ENCODE peak calls at places on chromosomes 3 and 15, in ten cellular contexts. X is fibroblast of mammary gland, U is AG04450, D is adrenal gland, Q is spleen, K is NB4, B is AG09309, T is heart left ventricle, S is left lung, N is PC-9. F is an unnamed sample.

GRCh38 chr3:97970131-97970530 is 2.1 kb downstream of the RIOX2 start:
- DNase-seq in S (no peak), Q (no peak), D (no peak), T (no peak), U (no peak), X (peak; percentile 63), B (no peak), N (no peak), K (no peak), F (no peak)

GRCh38 chr3:157405457-157405856 is 31.2 kb upstream of the PTX3 start:
- DNase-seq in X (peak; percentile 80), D (no peak), U (peak; percentile 24), B (no peak), T (no peak), Q (no peak), N (no peak), S (no peak), K (no peak), F (peak; percentile 76)

GRCh38 chr3:10322355-10322715 is 1.4 kb upstream of the SEC13 start:
- DNase-seq in B (no peak), U (no peak), X (no peak), S (no peak), N (no peak), T (no peak), D (no peak), K (peak; percentile 59), Q (no peak), F (peak; percentile 13)

GRCh38 chr3:108509263-108509662 is 1.1 kb downstream of the MYH15 start:
- DNase-seq in X (peak; percentile 16), S (no peak), B (no peak), D (no peak), U (no peak), K (no peak), N (no peak), T (no peak), Q (no peak), F (no peak)

GRCh38 chr15:80581976-80582375 is 113.1 kb upstream of the ABHD17C start:
- DNase-seq in X (peak; percentile 44), S (no peak), N (peak; percentile 55), B (no peak), D (peak; percentile 71), U (no peak), K (no peak), T (no peak), Q (no peak), F (no peak)

GRCh38 chr3:190728574-190729246 is 133.8 kb downstream of the GMNC start:
- DNase-seq in T (no peak), Q (no peak), S (no peak), B (peak; percentile 43), D (no peak), X (peak; percentile 42), N (no peak), U (no peak), K (peak; percentile 82), F (peak; percentile 57)

GRCh38 chr15:79090487-79091203 is at the start of gene RASGRF1:
- DNase-seq in N (no peak), U (no peak), D (no peak), K (no peak), T (no peak), B (no peak), Q (no peak), X (peak; percentile 2), S (no peak), F (peak; percentile 4)

GRCh38 chr3:158420654-158421396 is 150.2 kb upstream of the MLF1 start:
- DNase-seq in B (peak; percentile 21), D (no peak), Q (no peak), N (no peak), S (no peak), T (no peak), K (no peak), U (peak; percentile 39), X (peak; percentile 83), F (peak; percentile 84)

GRCh38 chr3:46845860-46846623 is 17.2 kb downstream of the MYL3 start:
- DNase-seq in Q (peak; percentile 93), X (peak; percentile 77), D (peak; percentile 79), N (no peak), K (peak; percentile 86), U (peak; percentile 27), T (peak; percentile 71), B (no peak), S (peak; percentile 90), F (peak; percentile 70)

GRCh38 chr3:156586905-156587766 is 32.2 kb upstream of the SSR3 start:
- DNase-seq in D (no peak), T (no peak), B (no peak), X (no peak), N (no peak), K (peak; percentile 68), U (no peak), S (no peak), Q (no peak), F (no peak)

DNA sequence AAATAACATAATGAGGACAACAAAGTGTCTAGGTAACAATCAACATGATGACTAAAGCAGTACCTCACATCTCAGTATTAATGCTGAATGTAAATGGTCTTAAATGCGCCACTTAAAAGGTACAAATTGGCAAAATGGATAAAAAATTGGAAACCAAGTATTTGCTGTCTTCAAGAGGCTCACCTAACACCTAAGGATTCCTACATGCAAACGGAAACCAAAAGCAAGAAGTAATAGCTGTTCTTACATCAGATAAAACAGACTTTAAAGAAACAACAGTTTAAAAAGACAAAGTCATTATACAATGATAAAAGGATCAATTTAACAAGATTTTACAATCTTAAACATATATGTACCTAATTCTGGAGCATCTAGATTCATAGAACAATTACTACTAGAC is 22.5 kb downstream of the CSNK1G1 start:
- DNase-seq in D (no peak), B (no peak), U (no peak), N (no peak), T (no peak), Q (no peak), X (no peak), S (no peak), K (no peak), F (no peak)
- H3K4me3 ChIP-seq in D (no peak overlapping the region), B (no peak overlapping the region), U (no peak overlapping the region), N (no peak overlapping the region), T (no peak overlapping the region), Q (no peak overlapping the region), X (no peak overlapping the region), S (no peak overlapping the region), K (no peak overlapping the region), F (no peak overlapping the region)

DNA sequence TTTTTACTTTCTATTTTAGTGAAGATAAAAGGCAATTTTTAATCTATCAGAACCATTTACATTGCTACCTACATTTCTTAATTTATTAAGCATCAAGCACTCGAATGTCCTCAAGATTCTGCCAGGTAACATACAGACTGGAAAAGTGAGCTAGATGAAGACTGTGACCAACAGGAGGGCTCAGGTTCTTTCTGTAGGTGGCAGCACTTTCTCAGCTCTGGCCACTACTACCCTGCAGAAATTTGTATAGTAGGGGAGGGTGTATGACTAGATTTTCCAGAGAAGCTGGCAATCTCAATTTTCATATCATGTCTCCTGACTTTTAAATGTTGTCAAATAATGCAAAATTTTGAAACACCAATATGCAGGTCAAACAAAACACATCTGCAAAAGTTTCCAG is 165.0 kb upstream of the SUCLG2 start:
- DNase-seq in D (no peak), S (no peak), N (no peak), X (no peak), T (no peak), K (peak; percentile 5), Q (no peak), U (no peak), B (no peak), F (peak; percentile 9)
- TF ChIP-seq CTCF in D (peak; percentile 41), S (no peak), N (no peak), X (no peak), T (peak; percentile 13), K (peak; percentile 25), Q (no peak), U (no peak), B (no peak), F (peak; percentile 37)

GRCh38 chr3:69086133-69086722 is 1.5 kb downstream of the ARL6IP5 start:
- DNase-seq in B (peak; percentile 62), X (peak; percentile 97), U (peak; percentile 78), Q (peak; percentile 86), K (peak; percentile 85), S (peak; percentile 88), N (peak; percentile 87), T (peak; percentile 84), D (peak; percentile 94), F (peak; percentile 97)

GRCh38 chr3:69084668-69085542 is at the start of gene ARL6IP5:
- DNase-seq in N (peak; percentile 74), X (peak; percentile 92), B (peak; percentile 57), K (peak; percentile 97), Q (peak; percentile 99), T (peak; percentile 94), D (peak; percentile 95), S (peak; percentile 98), U (peak; percentile 86), F (peak; percentile 97)

GRCh38 chr3:69085543-69086132 is 901 bp downstream of the ARL6IP5 start:
- DNase-seq in U (no peak), D (peak; percentile 37), S (peak; percentile 76), B (no peak), Q (peak; percentile 86), T (peak; percentile 33), K (peak; percentile 45), X (peak; percentile 48), N (no peak), F (peak; percentile 26)

GRCh38 chr3:69088033-69088432 is 3.3 kb downstream of the ARL6IP5 start:
- DNase-seq in Q (no peak), T (no peak), U (no peak), N (peak; percentile 40), K (no peak), B (no peak), X (peak; percentile 73), S (no peak), D (no peak), F (peak; percentile 69)

DNA sequence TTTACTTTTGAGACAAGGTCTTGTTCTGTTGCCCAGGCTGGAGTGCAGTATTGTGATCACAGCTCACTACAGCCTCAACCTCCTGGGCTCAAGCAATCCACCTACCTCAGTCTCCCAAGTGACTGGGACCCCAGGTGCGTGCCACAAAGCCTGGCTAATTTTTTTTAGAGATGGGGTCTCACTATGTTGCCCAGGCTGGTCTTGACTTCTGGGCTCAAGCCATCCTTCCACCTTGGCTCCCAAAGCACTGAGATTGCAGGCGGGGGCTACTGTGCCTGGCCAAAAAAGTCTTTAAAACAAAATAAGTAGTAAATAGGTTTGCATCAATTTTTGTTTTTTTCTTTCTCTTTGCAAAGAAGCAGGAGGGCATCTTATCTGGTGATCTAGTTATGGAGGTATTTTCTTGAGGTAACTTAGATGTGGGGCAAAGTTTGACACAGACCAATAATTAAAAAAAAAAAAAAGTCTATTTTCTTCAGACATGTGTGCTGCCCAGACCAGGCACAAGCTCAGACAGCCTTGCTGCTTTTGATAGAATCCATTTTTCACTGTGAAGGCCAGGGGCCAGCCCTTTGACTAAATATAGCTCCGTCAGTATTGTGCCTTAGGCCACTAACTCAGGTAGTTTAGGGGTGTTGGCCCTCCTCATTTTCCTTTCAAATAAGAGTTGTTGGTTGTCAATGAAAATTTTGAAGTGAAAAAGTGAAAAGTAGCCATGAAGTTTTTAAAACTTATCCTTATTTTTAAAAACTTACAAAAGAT is 2.5 kb downstream of the ARL6IP5 start:
- DNase-seq in Q (no peak), K (no peak), N (peak; percentile 37), X (no peak), S (no peak), D (no peak), T (no peak), B (no peak), U (no peak), F (no peak)
- H3K4me3 ChIP-seq in Q (peak overlapping the region; percentile 88), K (peak overlapping the region; percentile 19), N (peak overlapping the region; percentile 74), X (peak overlapping the region; percentile 98), S (peak overlapping the region; percentile 91), D (no peak overlapping the region), T (peak overlapping the region; percentile 58), B (no peak overlapping the region), U (peak overlapping the region; percentile 95), F (peak overlapping the region; percentile 31)

DNA sequence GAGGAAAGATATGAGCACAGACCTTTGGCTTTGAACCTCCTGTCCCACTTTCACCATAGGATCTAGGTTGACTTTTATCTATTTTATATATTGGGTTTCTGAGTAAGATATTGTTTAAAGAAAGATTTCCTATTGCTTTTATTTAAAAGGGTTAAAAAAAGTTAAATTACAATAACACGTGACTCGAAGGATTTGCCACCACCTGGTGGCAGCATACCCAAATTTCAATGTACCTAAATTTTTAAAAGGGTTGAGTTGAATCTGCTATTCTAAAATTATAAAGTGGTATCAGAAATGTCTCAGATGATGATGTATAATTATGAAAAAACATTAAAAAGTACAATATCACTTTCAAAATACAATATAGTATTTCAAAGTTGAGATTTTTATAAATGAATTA is 368.4 kb downstream of the MECOM start:
- DNase-seq in U (no peak), B (no peak), X (peak; percentile 23), T (no peak), K (no peak), S (no peak), Q (no peak), N (no peak), D (no peak), F (peak; percentile 61)
- TF ChIP-seq CTCF in U (peak; percentile 58), B (peak; percentile 51), X (peak; percentile 36), T (peak; percentile 23), K (no peak), S (peak; percentile 26), Q (no peak), N (peak; percentile 80), D (no peak), F (peak; percentile 61)